ENCODE peak calls at places on chromosome 4, in eight cellular contexts. One of them, this sample, is unnamed.
A peak's percentile ranks its signal among the peaks of the same experiment; 100 is the strongest.

GRCh38 chr4:8913858-8914460 is 42.3 kb upstream of the HMX1 start:
- DNase-seq in fibroblast of lung: no peak
- DNase-seq in tibial nerve: no peak
- DNase-seq in lung: no peak
- DNase-seq in astrocyte: no peak
- DNase-seq in mammary epithelial cell: no peak
- DNase-seq in cardiac muscle cell: no peak
- DNase-seq in H1: no peak
- DNase-seq in this sample: no peak

GRCh38 chr4:8537041-8537461 is 43.1 kb upstream of the GPR78 start:
- DNase-seq in fibroblast of lung: peak; percentile 79
- DNase-seq in tibial nerve: peak; percentile 38
- DNase-seq in lung: peak; percentile 81
- DNase-seq in mammary epithelial cell: peak; percentile 97
- DNase-seq in H1: no peak
- DNase-seq in cardiac muscle cell: no peak
- DNase-seq in astrocyte: peak; percentile 79
- DNase-seq in this sample: peak; percentile 76

GRCh38 chr4:81173213-81173612 is 41.8 kb downstream of the PRKG2 start:
- DNase-seq in mammary epithelial cell: no peak
- DNase-seq in H1: no peak
- DNase-seq in astrocyte: no peak
- DNase-seq in tibial nerve: no peak
- DNase-seq in fibroblast of lung: peak; percentile 62
- DNase-seq in cardiac muscle cell: no peak
- DNase-seq in lung: no peak
- DNase-seq in this sample: peak; percentile 8

GRCh38 chr4:111699163-111699562 is 446.1 kb upstream of the FAM241A start:
- DNase-seq in fibroblast of lung: no peak
- DNase-seq in cardiac muscle cell: no peak
- DNase-seq in lung: no peak
- DNase-seq in astrocyte: no peak
- DNase-seq in tibial nerve: no peak
- DNase-seq in mammary epithelial cell: no peak
- DNase-seq in H1: no peak
- DNase-seq in this sample: no peak

GRCh38 chr4:145734576-145735329 is 54.8 kb downstream of the C4orf51 start:
- DNase-seq in lung: peak; percentile 74
- DNase-seq in cardiac muscle cell: no peak
- DNase-seq in mammary epithelial cell: peak; percentile 99
- DNase-seq in tibial nerve: peak; percentile 23
- DNase-seq in fibroblast of lung: peak; percentile 89
- DNase-seq in astrocyte: peak; percentile 99
- DNase-seq in H1: no peak
- DNase-seq in this sample: peak; percentile 92

GRCh38 chr4:168421671-168422070 is 58.6 kb downstream of the DDX60L start:
- DNase-seq in astrocyte: peak; percentile 52
- DNase-seq in cardiac muscle cell: no peak
- DNase-seq in H1: no peak
- DNase-seq in mammary epithelial cell: peak; percentile 96
- DNase-seq in lung: no peak
- DNase-seq in tibial nerve: no peak
- DNase-seq in fibroblast of lung: peak; percentile 4
- DNase-seq in this sample: no peak

GRCh38 chr4:51842167-51842553 is 793 bp upstream of the DCUN1D4 start:
- DNase-seq in H1: no peak
- DNase-seq in mammary epithelial cell: no peak
- DNase-seq in astrocyte: no peak
- DNase-seq in tibial nerve: no peak
- DNase-seq in lung: no peak
- DNase-seq in cardiac muscle cell: peak; percentile 14
- DNase-seq in fibroblast of lung: peak; percentile 42
- DNase-seq in this sample: no peak

GRCh38 chr4:6945052-6945409 is 35.4 kb downstream of the TBC1D14 start:
- DNase-seq in tibial nerve: no peak
- DNase-seq in H1: no peak
- DNase-seq in fibroblast of lung: no peak
- DNase-seq in mammary epithelial cell: no peak
- DNase-seq in cardiac muscle cell: no peak
- DNase-seq in astrocyte: no peak
- DNase-seq in lung: no peak
- DNase-seq in this sample: no peak

GRCh38 chr4:110058677-110059076 is 139.7 kb downstream of the ELOVL6 start:
- DNase-seq in H1: no peak
- DNase-seq in mammary epithelial cell: peak; percentile 37
- DNase-seq in tibial nerve: no peak
- DNase-seq in astrocyte: no peak
- DNase-seq in lung: no peak
- DNase-seq in fibroblast of lung: no peak
- DNase-seq in cardiac muscle cell: no peak
- DNase-seq in this sample: no peak

GRCh38 chr4:141786921-141787320 is 150.5 kb downstream of the IL15 start:
- DNase-seq in tibial nerve: no peak
- DNase-seq in astrocyte: no peak
- DNase-seq in H1: no peak
- DNase-seq in cardiac muscle cell: no peak
- DNase-seq in mammary epithelial cell: no peak
- DNase-seq in lung: no peak
- DNase-seq in fibroblast of lung: no peak
- DNase-seq in this sample: no peak

GRCh38 chr4:61201562-61202099 is 1.5 kb downstream of the ADGRL3 start:
- DNase-seq in fibroblast of lung: peak; percentile 11
- DNase-seq in astrocyte: no peak
- DNase-seq in tibial nerve: no peak
- DNase-seq in H1: no peak
- DNase-seq in lung: no peak
- DNase-seq in mammary epithelial cell: peak; percentile 32
- DNase-seq in cardiac muscle cell: peak; percentile 12
- DNase-seq in this sample: no peak

GRCh38 chr4:14168919-14169318 is 541.4 kb upstream of the BOD1L1 start:
- DNase-seq in cardiac muscle cell: peak; percentile 30
- DNase-seq in mammary epithelial cell: peak; percentile 96
- DNase-seq in lung: peak; percentile 46
- DNase-seq in astrocyte: peak; percentile 81
- DNase-seq in tibial nerve: no peak
- DNase-seq in H1: no peak
- DNase-seq in fibroblast of lung: peak; percentile 82
- DNase-seq in this sample: peak; percentile 55

GRCh38 chr4:144645621-144646522 is at the start of gene HHIP:
- DNase-seq in cardiac muscle cell: peak; percentile 62
- DNase-seq in astrocyte: peak; percentile 63
- DNase-seq in fibroblast of lung: peak; percentile 65
- DNase-seq in mammary epithelial cell: peak; percentile 16
- DNase-seq in H1: no peak
- DNase-seq in lung: peak; percentile 49
- DNase-seq in tibial nerve: peak; percentile 33
- DNase-seq in this sample: no peak

GRCh38 chr4:83348074-83348473 is 13.4 kb upstream of the HPSE start:
- DNase-seq in astrocyte: no peak
- DNase-seq in H1: no peak
- DNase-seq in tibial nerve: no peak
- DNase-seq in fibroblast of lung: no peak
- DNase-seq in cardiac muscle cell: no peak
- DNase-seq in mammary epithelial cell: peak; percentile 33
- DNase-seq in lung: no peak
- DNase-seq in this sample: no peak

GRCh38 chr4:1091561-1091995 is 21.8 kb downstream of the RNF212 start:
- DNase-seq in H1: no peak
- DNase-seq in tibial nerve: no peak
- DNase-seq in fibroblast of lung: no peak
- DNase-seq in astrocyte: no peak
- DNase-seq in mammary epithelial cell: no peak
- DNase-seq in lung: no peak
- DNase-seq in cardiac muscle cell: no peak
- DNase-seq in this sample: no peak

GRCh38 chr4:110808371-110808878 is 185.5 kb upstream of the PITX2 start:
- DNase-seq in mammary epithelial cell: peak; percentile 2
- DNase-seq in tibial nerve: no peak
- DNase-seq in fibroblast of lung: peak; percentile 51
- DNase-seq in H1: no peak
- DNase-seq in cardiac muscle cell: no peak
- DNase-seq in astrocyte: peak; percentile 18
- DNase-seq in lung: no peak
- DNase-seq in this sample: no peak

GRCh38 chr4:2832309-2832980 is 11.2 kb upstream of the ADD1 start:
- DNase-seq in mammary epithelial cell: no peak
- DNase-seq in tibial nerve: peak; percentile 10
- DNase-seq in astrocyte: no peak
- DNase-seq in lung: no peak
- DNase-seq in fibroblast of lung: no peak
- DNase-seq in cardiac muscle cell: no peak
- DNase-seq in H1: no peak
- DNase-seq in this sample: no peak

GRCh38 chr4:183987987-183988392 is 82.9 kb downstream of the STOX2 start:
- DNase-seq in tibial nerve: peak; percentile 40
- DNase-seq in astrocyte: peak; percentile 95
- DNase-seq in cardiac muscle cell: peak; percentile 73
- DNase-seq in lung: peak; percentile 52
- DNase-seq in H1: no peak
- DNase-seq in fibroblast of lung: peak; percentile 92
- DNase-seq in mammary epithelial cell: peak; percentile 86
- DNase-seq in this sample: peak; percentile 66

GRCh38 chr4:114607086-114607485 is 8.5 kb downstream of the UGT8 start:
- DNase-seq in lung: no peak
- DNase-seq in tibial nerve: no peak
- DNase-seq in fibroblast of lung: no peak
- DNase-seq in cardiac muscle cell: no peak
- DNase-seq in H1: no peak
- DNase-seq in astrocyte: no peak
- DNase-seq in mammary epithelial cell: no peak
- DNase-seq in this sample: no peak

GRCh38 chr4:182898479-182898799 is 18.7 kb downstream of the DCTD start:
- DNase-seq in lung: no peak
- DNase-seq in astrocyte: no peak
- DNase-seq in cardiac muscle cell: no peak
- DNase-seq in mammary epithelial cell: no peak
- DNase-seq in tibial nerve: no peak
- DNase-seq in H1: no peak
- DNase-seq in fibroblast of lung: no peak
- DNase-seq in this sample: no peak

GRCh38 chr4:89897867-89898266 is 3.2 kb downstream of the MMRN1 start:
- DNase-seq in mammary epithelial cell: no peak
- DNase-seq in H1: no peak
- DNase-seq in fibroblast of lung: no peak
- DNase-seq in tibial nerve: no peak
- DNase-seq in lung: no peak
- DNase-seq in astrocyte: peak; percentile 6
- DNase-seq in cardiac muscle cell: no peak
- DNase-seq in this sample: no peak
- H3K4me3 ChIP-seq in mammary epithelial cell: no peak overlapping the region
- H3K4me3 ChIP-seq in H1: no peak overlapping the region
- H3K4me3 ChIP-seq in fibroblast of lung: no peak overlapping the region
- H3K4me3 ChIP-seq in tibial nerve: no peak overlapping the region
- H3K4me3 ChIP-seq in lung: no peak overlapping the region
- H3K4me3 ChIP-seq in astrocyte: no peak overlapping the region
- H3K4me3 ChIP-seq in cardiac muscle cell: no peak overlapping the region
- H3K4me3 ChIP-seq in this sample: no peak overlapping the region

DNA sequence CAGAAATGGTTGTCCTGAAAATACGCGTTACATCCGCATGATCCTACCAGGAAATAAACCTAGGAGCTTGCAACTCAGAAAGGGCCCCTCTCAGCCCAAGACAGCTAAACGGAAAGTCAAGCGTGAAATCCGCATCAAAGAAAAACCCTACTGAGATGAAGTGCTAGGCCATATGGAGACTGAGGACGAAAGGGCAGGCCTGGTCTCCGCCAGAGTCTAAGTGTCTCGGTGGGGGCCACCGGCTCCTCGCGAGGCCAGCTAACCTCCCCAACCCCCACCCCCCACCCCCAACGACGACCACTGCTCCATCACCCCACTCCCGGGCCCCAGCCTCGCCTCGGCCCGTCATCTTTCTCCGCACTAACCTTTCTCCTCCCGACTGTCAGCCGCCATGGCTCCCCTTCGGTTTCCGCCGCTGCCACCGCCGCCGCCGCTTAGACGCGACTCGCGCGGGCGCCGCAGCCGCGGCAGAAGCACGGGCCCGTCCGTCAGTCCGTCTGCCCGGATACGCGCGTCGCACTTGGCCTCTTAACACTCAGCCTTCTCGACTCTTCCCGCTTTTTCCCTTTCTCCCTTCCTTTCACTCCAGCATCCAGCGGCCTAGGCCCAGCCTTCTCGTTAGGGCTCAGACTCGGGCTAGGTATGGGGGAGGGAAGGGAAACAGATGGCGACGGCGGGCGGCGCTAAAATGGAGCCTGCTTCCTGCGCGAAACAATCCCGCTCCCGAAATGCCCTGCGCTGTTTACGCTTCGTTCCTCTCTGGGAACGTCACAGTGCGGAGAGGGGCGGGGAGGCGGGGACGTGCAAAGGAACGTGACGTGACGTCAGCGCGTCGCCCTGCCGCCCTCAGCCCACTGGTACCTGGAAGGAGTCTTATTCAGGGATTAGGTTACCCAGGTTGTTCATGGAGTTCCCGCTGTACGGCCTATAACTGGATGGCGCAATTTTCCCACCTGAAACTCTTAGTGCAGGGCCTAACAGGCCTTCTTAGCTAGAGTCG is at the start of gene YTHDC1:
- DNase-seq in cardiac muscle cell: peak; percentile 97
- DNase-seq in fibroblast of lung: peak; percentile 96
- DNase-seq in lung: peak; percentile 96
- DNase-seq in tibial nerve: peak; percentile 95
- DNase-seq in H1: peak; percentile 88
- DNase-seq in mammary epithelial cell: peak; percentile 96
- DNase-seq in astrocyte: peak; percentile 92
- DNase-seq in this sample: peak; percentile 87
- H3K27ac ChIP-seq in cardiac muscle cell: peak within 1 kb of the TSS; percentile 100
- H3K27ac ChIP-seq in fibroblast of lung: peak within 1 kb of the TSS; percentile 100
- H3K27ac ChIP-seq in lung: peak within 1 kb of the TSS; percentile 94
- H3K27ac ChIP-seq in tibial nerve: peak within 1 kb of the TSS; percentile 98
- H3K27ac ChIP-seq in H1: peak within 1 kb of the TSS; percentile 96
- H3K27ac ChIP-seq in mammary epithelial cell: peak within 1 kb of the TSS; percentile 96
- H3K27ac ChIP-seq in astrocyte: peak within 1 kb of the TSS; percentile 98
- H3K27ac ChIP-seq in this sample: peak within 1 kb of the TSS; percentile 95

GRCh38 chr4:25172964-25173917 is 13.0 kb upstream of the SEPSECS start:
- DNase-seq in H1: no peak
- DNase-seq in fibroblast of lung: peak; percentile 99
- DNase-seq in astrocyte: peak; percentile 99
- DNase-seq in mammary epithelial cell: peak; percentile 96
- DNase-seq in tibial nerve: no peak
- DNase-seq in lung: no peak
- DNase-seq in cardiac muscle cell: no peak
- DNase-seq in this sample: peak; percentile 96
- TF ChIP-seq CTCF in H1: no peak
- TF ChIP-seq CTCF in fibroblast of lung: no peak
- TF ChIP-seq CTCF in astrocyte: peak; percentile 5
- TF ChIP-seq CTCF in mammary epithelial cell: no peak
- TF ChIP-seq CTCF in tibial nerve: no peak
- TF ChIP-seq CTCF in lung: no peak
- TF ChIP-seq CTCF in cardiac muscle cell: no peak
- TF ChIP-seq CTCF in this sample: no peak

DNA sequence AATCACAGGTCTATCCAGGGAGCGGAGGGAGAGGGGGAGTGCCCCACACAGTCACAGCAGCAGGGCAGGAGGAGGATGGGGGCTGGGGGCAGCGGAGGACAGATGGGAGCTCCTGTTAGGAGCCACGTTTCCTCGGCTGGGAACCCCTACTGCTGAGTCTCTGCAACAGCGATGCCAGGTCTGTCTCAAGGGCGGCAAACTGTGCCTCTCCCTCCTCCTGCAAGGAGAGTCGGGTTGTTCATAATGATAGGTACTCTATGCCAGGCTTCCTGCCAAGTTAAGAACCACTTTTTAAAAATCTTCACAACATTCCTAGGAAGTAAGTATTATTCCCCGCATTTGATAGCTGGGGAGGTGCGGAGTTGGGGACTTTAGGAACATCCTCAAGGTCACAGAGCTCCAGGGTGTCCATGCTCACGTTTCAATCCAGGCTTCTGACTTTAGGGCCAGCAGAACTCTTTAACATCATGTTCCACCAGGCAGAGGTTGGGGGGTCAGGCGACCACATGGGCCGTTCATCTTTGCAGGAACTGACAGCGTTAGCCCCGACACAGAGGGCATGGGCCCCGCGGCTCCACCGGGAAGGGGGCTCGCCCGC is 98.3 kb upstream of the MAML3 start:
- DNase-seq in tibial nerve: no peak
- DNase-seq in lung: no peak
- DNase-seq in H1: no peak
- DNase-seq in fibroblast of lung: peak; percentile 32
- DNase-seq in mammary epithelial cell: no peak
- DNase-seq in cardiac muscle cell: no peak
- DNase-seq in astrocyte: peak; percentile 9
- DNase-seq in this sample: no peak
- H3K4me3 ChIP-seq in tibial nerve: peak overlapping the region; percentile 59
- H3K4me3 ChIP-seq in lung: no peak overlapping the region
- H3K4me3 ChIP-seq in H1: peak overlapping the region; percentile 40
- H3K4me3 ChIP-seq in fibroblast of lung: peak overlapping the region; percentile 26
- H3K4me3 ChIP-seq in mammary epithelial cell: peak overlapping the region; percentile 52
- H3K4me3 ChIP-seq in cardiac muscle cell: peak overlapping the region; percentile 14
- H3K4me3 ChIP-seq in astrocyte: no peak overlapping the region
- H3K4me3 ChIP-seq in this sample: peak overlapping the region; percentile 55

This sample was measured in AG04450.